ENCODE peak calls at places on chromosomes 13 and 19, in four cellular contexts. V, X, J and G are unnamed samples.

GRCh38 chr13:21001471-21001870 is 59.9 kb downstream of the LATS2 start:
- DNase-seq in J (no peak), V (no peak), X (no peak), G (no peak)

GRCh38 chr13:100550433-100550832 is 38.2 kb downstream of the GGACT start:
- DNase-seq in X (no peak), J (no peak), V (no peak), G (no peak)

GRCh38 chr13:20499986-20500385 is 25.7 kb downstream of the CRYL1 start:
- DNase-seq in J (no peak), X (no peak), V (no peak), G (no peak)

GRCh38 chr13:113746143-113746525 is 12.9 kb upstream of the TMEM255B start:
- DNase-seq in V (no peak), X (peak), J (no peak), G (no peak)

GRCh38 chr13:49400755-49401659 is 42.9 kb downstream of the CAB39L start:
- DNase-seq in V (no peak), X (peak), J (peak), G (no peak)

GRCh38 chr19:38649305-38650179 is 2.1 kb downstream of the ACTN4 start:
- DNase-seq in J (no peak), V (peak), X (peak), G (no peak)

GRCh38 chr13:22648325-22648758 is 532.4 kb upstream of the SGCG start:
- DNase-seq in X (peak), V (no peak), J (no peak), G (no peak)

GRCh38 chr19:13920940-13921744 is 15.1 kb downstream of the CC2D1A start:
- DNase-seq in J (peak), V (peak), X (peak), G (peak)

GRCh38 chr19:13208131-13208963 is 58.1 kb downstream of the IER2 start:
- DNase-seq in V (no peak), J (no peak), X (no peak), G (peak)

GRCh38 chr13:112133489-112134149 is 66.7 kb downstream of the SOX1 start:
- DNase-seq in J (no peak), X (no peak), V (no peak), G (no peak)

GRCh38 chr13:45850020-45850613 is 1.4 kb downstream of the SIAH3 start:
- DNase-seq in V (no peak), J (no peak), X (peak), G (no peak)

GRCh38 chr13:70183041-70183440 is 74.8 kb upstream of the KLHL1 start:
- DNase-seq in J (no peak), X (no peak), V (no peak), G (no peak)

GRCh38 chr19:34265221-34265650 is 10.9 kb downstream of the GARRE1 start:
- DNase-seq in V (no peak), X (peak), J (no peak), G (no peak)

DNA sequence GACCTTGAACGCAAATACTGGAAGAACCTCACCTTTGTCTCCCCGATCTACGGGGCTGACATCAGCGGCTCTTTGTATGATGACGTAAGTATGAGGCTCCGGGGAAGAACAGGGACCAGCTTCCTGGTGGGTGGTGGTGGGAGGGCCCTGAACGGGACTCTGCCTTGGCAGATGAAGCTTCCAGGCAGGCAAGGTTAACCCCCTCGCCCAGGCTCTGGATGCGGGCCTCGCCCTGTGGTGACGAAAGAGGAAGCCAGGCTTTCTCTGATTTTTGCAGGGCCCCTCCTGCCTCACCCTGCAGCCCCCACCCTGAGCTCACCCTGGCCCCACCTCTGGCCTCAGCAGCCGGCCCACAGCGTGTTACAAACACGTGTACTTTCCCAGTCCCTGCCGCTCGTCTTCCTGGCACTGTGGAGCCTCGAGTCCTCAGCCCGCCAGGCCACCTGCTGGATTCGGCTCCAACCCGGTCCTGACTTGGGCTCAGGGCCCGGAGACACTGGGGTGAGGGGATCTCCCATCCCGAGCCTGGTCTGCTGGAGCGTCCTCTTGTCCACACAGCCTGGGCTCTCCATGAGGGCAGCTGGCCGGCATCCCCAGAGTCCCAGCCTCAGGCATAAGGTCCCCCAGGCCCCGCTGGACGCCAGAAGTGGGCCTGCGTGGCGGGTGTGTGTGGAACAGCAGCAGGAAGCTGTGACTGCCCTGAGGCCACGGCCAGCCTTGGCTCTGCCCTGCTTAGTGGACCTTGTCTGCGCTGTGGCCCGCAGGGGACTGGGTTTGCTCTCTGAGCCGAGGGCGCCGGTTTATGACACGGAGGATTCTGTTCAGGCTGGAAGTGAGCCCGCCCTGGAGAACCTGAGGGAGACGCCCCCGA is 72.5 kb downstream of the KDM4B start:
- DNase-seq in X (no peak), J (no peak), V (no peak), G (no peak)
- TF ChIP-seq JUNB in X (no peak), J (no peak), V (no peak), G (no peak)

GRCh38 chr19:50567052-50567841 is 988 bp downstream of the LRRC4B start:
- DNase-seq in J (peak), X (peak), V (no peak), G (no peak)

GRCh38 chr19:50564229-50565105 is 3.8 kb downstream of the LRRC4B start:
- DNase-seq in V (no peak), X (no peak), J (no peak), G (no peak)

GRCh38 chr19:50567882-50568281 is 353 bp downstream of the LRRC4B start:
- DNase-seq in V (no peak), J (no peak), X (no peak), G (no peak)

GRCh38 chr19:50568321-50569022 is at the start of gene LRRC4B:
- DNase-seq in X (peak), J (peak), V (no peak), G (no peak)

GRCh38 chr19:50565984-50566903 is 2.0 kb downstream of the LRRC4B start:
- DNase-seq in V (no peak), J (no peak), X (peak), G (no peak)
- TF ChIP-seq JUNB in V (no peak), J (no peak), X (no peak), G (no peak)

GRCh38 chr13:102038787-102039186 is 363.1 kb downstream of the FGF14 start:
- DNase-seq in J (no peak), V (no peak), X (no peak), G (no peak)
- TF ChIP-seq JUNB in J (no peak), V (no peak), X (no peak), G (no peak)

DNA sequence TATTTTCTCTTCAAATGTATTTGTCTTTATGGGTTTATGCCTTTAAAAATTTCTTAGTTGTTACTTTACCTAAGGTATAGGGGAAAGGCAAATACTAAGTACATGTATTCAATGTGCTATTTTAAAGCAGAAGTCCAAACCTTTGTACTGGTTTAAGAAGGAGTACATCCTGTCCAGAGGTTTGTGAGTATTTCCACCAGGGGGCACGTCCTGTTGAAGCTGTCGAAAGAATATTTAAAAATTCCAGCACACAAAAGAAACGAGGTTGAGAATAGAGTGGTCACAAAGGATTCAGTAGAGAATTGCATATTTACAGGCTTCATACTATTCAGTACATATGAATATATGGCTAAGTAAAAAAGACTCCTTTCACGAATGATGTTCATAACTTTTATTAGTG is 59.8 kb downstream of the URI1 start:
- DNase-seq in X (no peak), V (no peak), J (peak), G (no peak)
- TF ChIP-seq JUNB in X (no peak), V (no peak), J (no peak), G (no peak)